ENCODE peak calls at places on chromosomes 6 and 20, in seven cellular contexts. L is A549, P is GM23248, W is NT2/D1, O is trophoblast cell, Y is tibial artery, T is aorta. X is an unnamed sample.

GRCh38 chr6:149716584-149716983 is 1.3 kb downstream of the LATS1 start:
- DNase-seq in L (peak; percentile 10), P (peak; percentile 55), W (no peak), O (no peak), Y (no peak), T (no peak), X (no peak)

GRCh38 chr6:14072084-14072483 is 45.5 kb upstream of the CD83 start:
- DNase-seq in L (no peak), P (peak; percentile 68), W (no peak), O (no peak), Y (no peak), T (no peak), X (no peak)

GRCh38 chr20:62232764-62233645 is 5.3 kb upstream of the OSBPL2 start:
- DNase-seq in L (no peak), P (no peak), W (no peak), O (no peak), Y (no peak), T (no peak), X (no peak)

GRCh38 chr20:1266167-1266973 is at the start of gene SNPH:
- DNase-seq in L (peak; percentile 77), P (peak; percentile 87), W (peak; percentile 47), O (no peak), Y (peak; percentile 84), T (peak; percentile 92), X (peak; percentile 63)

GRCh38 chr20:30611239-30611984 is 646.1 kb upstream of the DEFB115 start:
- DNase-seq in L (no peak), P (no peak), W (no peak), O (no peak), Y (no peak), T (no peak), X (no peak)

GRCh38 chr6:166952567-166953464 is 3.5 kb downstream of the RNASET2 start:
- DNase-seq in L (no peak), P (no peak), W (no peak), O (no peak), Y (no peak), T (no peak), X (no peak)

GRCh38 chr6:100177956-100178355 is 183.9 kb upstream of the MCHR2 start:
- DNase-seq in L (no peak), P (peak; percentile 37), W (no peak), O (peak; percentile 4), Y (no peak), T (no peak), X (no peak)

GRCh38 chr6:159042003-159042823 is 2.6 kb downstream of the TAGAP start:
- DNase-seq in L (peak; percentile 64), P (peak; percentile 67), W (peak; percentile 54), O (peak; percentile 74), Y (no peak), T (no peak), X (peak; percentile 62)

GRCh38 chr20:54608978-54609377 is 133.6 kb downstream of the DOK5 start:
- DNase-seq in L (no peak), P (no peak), W (no peak), O (no peak), Y (no peak), T (no peak), X (no peak)

GRCh38 chr6:36350082-36350481 is 13.4 kb upstream of the BNIP5 start:
- DNase-seq in L (no peak), P (no peak), W (no peak), O (no peak), Y (no peak), T (peak; percentile 12), X (peak; percentile 28)

GRCh38 chr20:13453367-13453766 is 185.4 kb downstream of the TASP1 start:
- DNase-seq in L (no peak), P (no peak), W (no peak), O (no peak), Y (no peak), T (no peak), X (no peak)

GRCh38 chr20:33676652-33677645 is 2.7 kb upstream of the NECAB3 start:
- DNase-seq in L (no peak), P (no peak), W (no peak), O (no peak), Y (no peak), T (no peak), X (peak; percentile 60)

GRCh38 chr6:36844232-36845170 is 5.3 kb upstream of the CPNE5 start:
- DNase-seq in L (no peak), P (no peak), W (no peak), O (no peak), Y (no peak), T (no peak), X (no peak)

GRCh38 chr20:42041000-42041565 is 422.9 kb upstream of the CHD6 start:
- DNase-seq in L (no peak), P (no peak), W (peak; percentile 2), O (no peak), Y (no peak), T (no peak), X (no peak)

GRCh38 chr6:150142304-150142656 is 564 bp upstream of the PPP1R14C start:
- DNase-seq in L (no peak), P (peak; percentile 94), W (no peak), O (no peak), Y (no peak), T (no peak), X (no peak)

GRCh38 chr6:38080349-38080748 is 260.8 kb downstream of the ZFAND3 start:
- DNase-seq in L (no peak), P (peak; percentile 11), W (no peak), O (no peak), Y (no peak), T (no peak), X (no peak)

GRCh38 chr6:166365806-166366205 is 16.9 kb downstream of the MPC1 start:
- DNase-seq in L (no peak), P (peak; percentile 16), W (no peak), O (no peak), Y (no peak), T (no peak), X (no peak)

GRCh38 chr6:85191656-85192055 is 258.2 kb upstream of the NT5E start:
- DNase-seq in L (no peak), P (peak; percentile 60), W (no peak), O (no peak), Y (no peak), T (no peak), X (no peak)

GRCh38 chr20:62832212-62832922 is 15.5 kb downstream of the COL9A3 start:
- DNase-seq in L (no peak), P (peak; percentile 21), W (peak; percentile 57), O (no peak), Y (no peak), T (peak; percentile 69), X (peak; percentile 69)

GRCh38 chr20:36855241-36855657 is 20.7 kb upstream of the TLDC2 start:
- DNase-seq in L (no peak), P (peak; percentile 54), W (no peak), O (no peak), Y (no peak), T (no peak), X (no peak)
- H3K4me1 ChIP-seq in L (peaks cover 48% of the 10 kb centered on the region), P (peaks cover 53% of the 10 kb centered on the region), W (peaks cover 29% of the 10 kb centered on the region), O (peaks cover 5% of the 10 kb centered on the region), Y (peaks cover 66% of the 10 kb centered on the region), T (no peaks in the 10 kb centered on the region), X (peaks cover 28% of the 10 kb centered on the region)

DNA sequence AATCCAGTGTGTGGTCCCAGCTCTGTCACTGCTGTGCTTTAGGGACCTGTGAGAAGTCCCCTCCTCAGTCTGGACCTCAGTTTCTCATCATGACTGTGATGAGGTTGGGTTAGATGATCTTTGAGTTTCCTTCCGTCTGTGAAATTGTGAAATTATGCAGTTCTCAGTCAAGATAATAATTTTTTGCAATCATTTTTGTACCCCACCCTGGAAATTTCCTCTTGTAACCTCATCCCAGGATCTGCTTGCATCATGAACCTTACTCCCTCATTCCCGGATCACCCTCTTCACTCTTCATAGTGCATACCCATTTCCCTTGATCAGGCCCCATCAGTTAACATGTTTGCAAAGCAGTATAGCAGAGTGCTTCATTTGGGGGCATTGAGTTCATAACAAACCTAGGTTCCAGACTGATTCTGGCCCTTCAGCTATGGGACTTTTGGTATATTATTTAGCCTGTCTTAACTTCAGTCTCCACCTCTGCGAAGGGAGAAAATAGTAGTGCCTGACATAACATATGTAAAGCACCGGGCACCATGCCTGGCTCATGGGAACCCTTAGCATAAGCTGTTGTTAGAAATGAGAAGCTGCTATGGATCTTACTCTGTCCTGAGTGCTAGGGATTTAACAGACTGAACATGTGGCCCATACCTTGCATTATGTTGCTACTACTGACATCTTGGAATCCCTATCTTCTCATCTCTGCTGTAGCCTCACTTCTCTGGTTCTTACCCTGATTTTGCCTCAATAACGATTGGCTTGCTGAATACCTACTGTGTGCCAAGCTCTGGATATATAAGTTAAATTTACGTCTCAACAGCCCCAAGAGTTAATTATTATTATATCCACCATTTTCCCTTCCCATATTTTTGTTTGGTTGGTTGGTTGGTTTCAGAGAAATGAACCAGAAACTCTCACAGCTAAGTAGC is 1.4 kb downstream of the ZNF76 start:
- DNase-seq in L (no peak), P (peak; percentile 42), W (no peak), O (no peak), Y (no peak), T (no peak), X (no peak)
- H3K4me3 ChIP-seq in L (peak overlapping the region; percentile 62), P (peak overlapping the region; percentile 89), W (peak overlapping the region; percentile 61), O (no peak overlapping the region), Y (peak overlapping the region; percentile 80), T (no peak overlapping the region), X (no peak overlapping the region)

DNA sequence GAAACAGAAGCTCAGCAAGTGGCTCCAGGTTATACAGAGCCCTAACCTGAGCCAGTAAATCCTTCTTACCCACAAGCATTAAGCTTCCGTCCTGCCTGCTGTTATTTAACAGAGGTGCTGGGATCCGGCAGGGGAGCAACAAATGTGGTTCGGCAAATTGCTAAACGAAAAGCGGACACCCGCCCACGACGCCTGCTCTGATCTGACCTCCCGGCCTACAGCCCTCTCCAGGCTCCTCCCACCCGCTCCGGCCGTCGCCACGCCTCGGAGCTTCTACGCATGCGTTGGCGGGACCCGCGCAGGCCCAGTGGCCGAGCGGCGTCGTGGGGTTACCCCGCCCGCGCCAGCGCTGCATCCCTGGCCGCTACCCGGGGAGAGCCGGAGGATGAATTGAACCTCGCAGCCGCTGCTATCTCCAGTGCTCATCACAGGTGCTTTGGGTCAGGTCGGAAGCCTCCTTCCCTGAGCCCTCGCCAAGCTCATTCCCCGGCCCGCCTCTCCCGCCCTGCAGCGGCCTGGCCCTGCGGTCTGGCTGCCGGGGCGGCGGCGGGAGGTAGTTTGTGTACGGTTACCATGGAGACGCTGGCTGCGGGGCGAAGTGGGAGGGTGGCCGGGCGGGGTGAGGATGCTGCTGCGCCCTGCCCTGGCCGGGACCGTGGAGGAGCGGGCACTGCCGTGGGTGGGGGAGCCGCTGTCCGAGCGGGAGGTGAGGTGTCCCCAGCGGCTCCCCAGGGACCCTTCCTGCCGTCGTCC is at the start of gene ARMC2:
- DNase-seq in L (peak; percentile 82), P (peak; percentile 97), W (peak; percentile 71), O (peak; percentile 91), Y (peak; percentile 95), T (peak; percentile 99), X (peak; percentile 92)
- H3K4me1 ChIP-seq in L (peaks cover 8% of the 10 kb centered on the region), P (no peaks in the 10 kb centered on the region), W (no peaks in the 10 kb centered on the region), O (no peaks in the 10 kb centered on the region), Y (peaks cover 21% of the 10 kb centered on the region), T (no peaks in the 10 kb centered on the region), X (peaks cover 2% of the 10 kb centered on the region)

DNA sequence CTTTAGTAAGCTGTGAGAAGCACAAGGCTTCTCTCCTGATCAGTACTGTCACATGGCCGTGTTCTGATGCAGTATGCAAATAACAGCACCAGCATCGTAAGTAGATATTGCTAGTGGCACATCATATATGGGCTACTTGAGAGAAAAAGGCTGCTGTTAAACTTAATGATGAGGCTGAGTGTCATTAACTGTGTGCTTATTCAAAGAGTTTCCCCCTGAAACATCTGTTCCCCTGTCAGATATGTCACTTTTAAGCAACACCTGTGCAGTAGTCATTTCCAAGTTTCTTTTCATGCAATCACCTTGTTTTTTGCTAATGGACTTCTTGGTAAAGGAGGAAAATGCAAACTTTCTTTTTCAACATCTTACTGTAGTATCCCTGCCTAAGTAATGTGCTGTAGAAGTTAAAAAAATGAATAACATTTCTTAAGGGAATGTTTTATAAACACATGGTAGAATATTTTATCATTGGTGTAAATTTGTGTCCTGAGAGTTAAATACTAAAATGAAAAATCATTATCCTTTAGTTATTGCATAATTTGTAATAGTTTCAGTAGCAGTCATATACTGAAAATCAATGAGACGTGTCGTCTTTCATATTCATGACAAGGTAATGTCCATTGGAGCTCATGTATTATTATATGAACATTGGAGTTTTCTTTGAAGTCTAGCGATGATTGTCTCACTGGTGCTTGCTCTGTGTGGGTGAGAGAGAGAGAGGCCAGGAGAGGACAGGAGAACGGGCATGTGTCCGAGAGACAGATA is 366.3 kb downstream of the CDKAL1 start:
- DNase-seq in L (no peak), P (no peak), W (no peak), O (no peak), Y (no peak), T (no peak), X (no peak)
- H3K4me3 ChIP-seq in L (no peak overlapping the region), P (no peak overlapping the region), W (no peak overlapping the region), O (no peak overlapping the region), Y (no peak overlapping the region), T (no peak overlapping the region), X (no peak overlapping the region)

X was measured in ovary.